ENCODE peak calls at places on chromosomes 3 and 15, in six cellular contexts. One of them, this sample, is unnamed.

GRCh38 chr15:70181626-70182255 is 84.0 kb upstream of the TLE3 start:
- DNase-seq in GM12891: no peak
- DNase-seq in NCI-H460: no peak
- DNase-seq in activated CD8-positive, alpha-beta memory T cell treated with anti-CD3 and anti-CD28 coated beads for 4 hours: no peak
- DNase-seq in iris pigment epithelial cell: no peak
- DNase-seq in fibroblast of lung: no peak
- DNase-seq in this sample: no peak

GRCh38 chr3:56667973-56668579 is 15.0 kb downstream of the TASOR start:
- DNase-seq in fibroblast of lung: no peak
- DNase-seq in activated CD8-positive, alpha-beta memory T cell treated with anti-CD3 and anti-CD28 coated beads for 4 hours: no peak
- DNase-seq in iris pigment epithelial cell: peak; percentile 17
- DNase-seq in NCI-H460: no peak
- DNase-seq in GM12891: no peak
- DNase-seq in this sample: no peak

GRCh38 chr15:71272932-71273331 is 157.7 kb downstream of the THSD4 start:
- DNase-seq in iris pigment epithelial cell: peak; percentile 95
- DNase-seq in NCI-H460: no peak
- DNase-seq in fibroblast of lung: peak; percentile 87
- DNase-seq in activated CD8-positive, alpha-beta memory T cell treated with anti-CD3 and anti-CD28 coated beads for 4 hours: no peak
- DNase-seq in GM12891: no peak
- DNase-seq in this sample: peak; percentile 65

GRCh38 chr3:171956372-171957104 is 82.8 kb upstream of the FNDC3B start:
- DNase-seq in GM12891: no peak
- DNase-seq in NCI-H460: no peak
- DNase-seq in activated CD8-positive, alpha-beta memory T cell treated with anti-CD3 and anti-CD28 coated beads for 4 hours: no peak
- DNase-seq in fibroblast of lung: no peak
- DNase-seq in iris pigment epithelial cell: no peak
- DNase-seq in this sample: no peak

GRCh38 chr3:128070898-128071591 is 18.8 kb downstream of the SEC61A1 start:
- DNase-seq in NCI-H460: no peak
- DNase-seq in GM12891: no peak
- DNase-seq in fibroblast of lung: no peak
- DNase-seq in activated CD8-positive, alpha-beta memory T cell treated with anti-CD3 and anti-CD28 coated beads for 4 hours: no peak
- DNase-seq in iris pigment epithelial cell: no peak
- DNase-seq in this sample: no peak

GRCh38 chr15:25178835-25179672 is 224.3 kb downstream of the SNRPN start:
- DNase-seq in GM12891: peak; percentile 5
- DNase-seq in fibroblast of lung: no peak
- DNase-seq in activated CD8-positive, alpha-beta memory T cell treated with anti-CD3 and anti-CD28 coated beads for 4 hours: no peak
- DNase-seq in iris pigment epithelial cell: no peak
- DNase-seq in NCI-H460: no peak
- DNase-seq in this sample: no peak

GRCh38 chr3:52079958-52080357 is 23.6 kb upstream of the DUSP7 start:
- DNase-seq in fibroblast of lung: no peak
- DNase-seq in activated CD8-positive, alpha-beta memory T cell treated with anti-CD3 and anti-CD28 coated beads for 4 hours: no peak
- DNase-seq in iris pigment epithelial cell: no peak
- DNase-seq in GM12891: no peak
- DNase-seq in NCI-H460: no peak
- DNase-seq in this sample: no peak

GRCh38 chr3:182508896-182509295 is 284.4 kb upstream of the ATP11B start:
- DNase-seq in activated CD8-positive, alpha-beta memory T cell treated with anti-CD3 and anti-CD28 coated beads for 4 hours: no peak
- DNase-seq in fibroblast of lung: no peak
- DNase-seq in iris pigment epithelial cell: no peak
- DNase-seq in NCI-H460: no peak
- DNase-seq in GM12891: no peak
- DNase-seq in this sample: no peak

GRCh38 chr15:52943746-52944145 is 153.6 kb upstream of the ONECUT1 start:
- DNase-seq in fibroblast of lung: no peak
- DNase-seq in GM12891: no peak
- DNase-seq in NCI-H460: no peak
- DNase-seq in activated CD8-positive, alpha-beta memory T cell treated with anti-CD3 and anti-CD28 coated beads for 4 hours: no peak
- DNase-seq in iris pigment epithelial cell: no peak
- DNase-seq in this sample: no peak

GRCh38 chr3:12294885-12295580 is 6.2 kb downstream of the PPARG start:
- DNase-seq in activated CD8-positive, alpha-beta memory T cell treated with anti-CD3 and anti-CD28 coated beads for 4 hours: no peak
- DNase-seq in NCI-H460: no peak
- DNase-seq in iris pigment epithelial cell: peak; percentile 94
- DNase-seq in fibroblast of lung: peak; percentile 87
- DNase-seq in GM12891: no peak
- DNase-seq in this sample: peak; percentile 67

GRCh38 chr3:33911525-33912322 is 113.3 kb downstream of the PDCD6IP start:
- DNase-seq in GM12891: no peak
- DNase-seq in fibroblast of lung: peak; percentile 71
- DNase-seq in NCI-H460: no peak
- DNase-seq in iris pigment epithelial cell: peak; percentile 83
- DNase-seq in activated CD8-positive, alpha-beta memory T cell treated with anti-CD3 and anti-CD28 coated beads for 4 hours: no peak
- DNase-seq in this sample: peak; percentile 19

GRCh38 chr15:87080547-87080946 is 1000.9 kb downstream of the AGBL1 start:
- DNase-seq in activated CD8-positive, alpha-beta memory T cell treated with anti-CD3 and anti-CD28 coated beads for 4 hours: no peak
- DNase-seq in GM12891: no peak
- DNase-seq in fibroblast of lung: peak; percentile 26
- DNase-seq in NCI-H460: no peak
- DNase-seq in iris pigment epithelial cell: no peak
- DNase-seq in this sample: no peak

GRCh38 chr3:169669816-169670215 is 6.3 kb upstream of the MECOM start:
- DNase-seq in fibroblast of lung: no peak
- DNase-seq in activated CD8-positive, alpha-beta memory T cell treated with anti-CD3 and anti-CD28 coated beads for 4 hours: no peak
- DNase-seq in iris pigment epithelial cell: no peak
- DNase-seq in GM12891: no peak
- DNase-seq in NCI-H460: no peak
- DNase-seq in this sample: no peak